ENCODE peak calls at places on chromosomes 16 and 17, in six cellular contexts. W is HepG2, U is H1, S is SK-N-SH, V is GM12878, E is K562. R is an unnamed sample.

GRCh38 chr16:84985079-84986065 is 26.0 kb downstream of the ZDHHC7 start:
- DNase-seq in E (peak; percentile 43), W (no peak), U (no peak), S (no peak), V (no peak), R (no peak)

GRCh38 chr16:56547120-56547948 is 17.5 kb upstream of the MT4 start:
- DNase-seq in W (no peak), E (no peak), V (no peak), S (peak; percentile 20), U (peak; percentile 59), R (no peak)

GRCh38 chr17:20196314-20196713 is 187.2 kb downstream of the SPECC1 start:
- DNase-seq in E (no peak), U (no peak), V (no peak), S (no peak), W (no peak), R (no peak)

GRCh38 chr16:19071811-19072777 is 4.7 kb downstream of the COQ7 start:
- DNase-seq in V (no peak), E (peak; percentile 46), S (peak; percentile 58), U (peak; percentile 85), W (peak; percentile 75), R (peak; percentile 68)

GRCh38 chr16:84616515-84616914 is 1.4 kb downstream of the COTL1 start:
- DNase-seq in W (no peak), U (no peak), S (no peak), E (no peak), V (no peak), R (peak; percentile 32)

GRCh38 chr16:81170824-81171223 is 67.7 kb upstream of the BCO1 start:
- DNase-seq in V (no peak), W (no peak), U (peak; percentile 58), S (no peak), E (no peak), R (no peak)

GRCh38 chr16:25734473-25735100 is 42.8 kb downstream of the HS3ST4 start:
- DNase-seq in W (no peak), V (no peak), E (no peak), S (no peak), U (no peak), R (no peak)

GRCh38 chr16:67249178-67249759 is 490 bp downstream of the SLC9A5 start:
- DNase-seq in U (peak; percentile 62), W (no peak), E (no peak), S (no peak), V (no peak), R (no peak)

GRCh38 chr17:70608193-70608592 is 438.9 kb downstream of the KCNJ2 start:
- DNase-seq in S (no peak), E (no peak), U (no peak), W (no peak), V (no peak), R (no peak)

GRCh38 chr16:85979605-85980004 is 80.6 kb downstream of the IRF8 start:
- DNase-seq in E (peak; percentile 28), U (no peak), W (no peak), V (no peak), S (no peak), R (no peak)

GRCh38 chr16:11050954-11051353 is 106.6 kb downstream of the CLEC16A start:
- DNase-seq in W (no peak), V (no peak), S (no peak), U (no peak), E (no peak), R (no peak)

GRCh38 chr17:77942111-77942988 is 16.2 kb upstream of the TNRC6C start:
- DNase-seq in E (no peak), U (no peak), S (no peak), W (peak; percentile 76), V (no peak), R (no peak)

GRCh38 chr16:68722119-68723024 is 14.7 kb upstream of the CDH1 start:
- DNase-seq in E (no peak), S (no peak), W (no peak), U (no peak), V (no peak), R (no peak)

GRCh38 chr16:31006589-31006988 is 3.8 kb downstream of the STX1B start:
- DNase-seq in W (no peak), U (no peak), E (no peak), V (no peak), S (no peak), R (no peak)

GRCh38 chr17:17713839-17714238 is 32.6 kb downstream of the RAI1 start:
- DNase-seq in W (peak; percentile 61), S (no peak), U (no peak), V (no peak), E (no peak), R (peak; percentile 56)

GRCh38 chr17:73532441-73532901 is 111.8 kb downstream of the SDK2 start:
- DNase-seq in V (no peak), W (no peak), E (no peak), U (no peak), S (peak; percentile 88), R (no peak)

GRCh38 chr16:10619271-10619849 is 39.0 kb upstream of the EMP2 start:
- DNase-seq in V (no peak), U (peak; percentile 70), W (no peak), E (peak; percentile 70), S (peak; percentile 75), R (no peak)

GRCh38 chr16:27781195-27781524 is 231.2 kb downstream of the KATNIP start:
- DNase-seq in S (peak; percentile 58), W (no peak), U (no peak), V (no peak), E (peak; percentile 24), R (no peak)

GRCh38 chr16:56872863-56873391 is 7.9 kb downstream of the SLC12A3 start:
- DNase-seq in S (no peak), W (no peak), V (no peak), U (no peak), E (no peak), R (no peak)

GRCh38 chr16:16083421-16084156 is 134.2 kb downstream of the ABCC1 start:
- DNase-seq in S (no peak), V (no peak), U (no peak), E (peak; percentile 58), W (peak; percentile 61), R (peak; percentile 71)

GRCh38 chr16:15041260-15042011 is 14.4 kb downstream of the NTAN1 start:
- DNase-seq in S (no peak), W (no peak), V (no peak), U (no peak), E (peak; percentile 47), R (no peak)

GRCh38 chr17:49022391-49022941 is 25.3 kb downstream of the IGF2BP1 start:
- DNase-seq in V (no peak), U (peak; percentile 80), S (no peak), W (peak; percentile 76), E (peak; percentile 51), R (no peak)

GRCh38 chr16:19859166-19859565 is 25.5 kb downstream of the GPRC5B start:
- DNase-seq in W (no peak), V (no peak), E (no peak), U (no peak), S (no peak), R (no peak)

GRCh38 chr16:73060216-73060615 is 12.3 kb upstream of the ZFHX3 start:
- DNase-seq in W (no peak), V (no peak), E (no peak), S (peak; percentile 52), U (no peak), R (no peak)

GRCh38 chr17:35423761-35424160 is 8.5 kb downstream of the SLFN12 start:
- DNase-seq in U (no peak), W (no peak), V (no peak), E (no peak), S (no peak), R (no peak)

GRCh38 chr17:18020971-18021370 is 18.0 kb downstream of the ATPAF2 start:
- DNase-seq in U (no peak), W (no peak), E (no peak), V (no peak), S (no peak), R (no peak)

GRCh38 chr17:50696365-50696879 is 11.3 kb downstream of the ANKRD40 start:
- DNase-seq in U (no peak), W (no peak), V (no peak), S (no peak), E (no peak), R (no peak)

GRCh38 chr16:58124601-58124915 is 4.6 kb downstream of the CFAP20 start:
- DNase-seq in U (no peak), E (no peak), W (no peak), V (no peak), S (no peak), R (no peak)

GRCh38 chr16:66115373-66115772 is 251.1 kb upstream of the CDH5 start:
- DNase-seq in U (no peak), S (no peak), V (no peak), E (peak; percentile 16), W (no peak), R (no peak)

GRCh38 chr16:74623214-74623842 is 16.4 kb upstream of the GLG1 start:
- DNase-seq in S (peak; percentile 47), V (no peak), W (peak; percentile 55), U (no peak), E (peak; percentile 39), R (no peak)

GRCh38 chr17:21513012-21513570 is 136.9 kb downstream of the KCNJ12 start:
- DNase-seq in V (no peak), U (peak; percentile 85), W (peak; percentile 64), S (peak; percentile 94), E (peak; percentile 88), R (peak; percentile 68)

GRCh38 chr16:52912565-52913173 is 140.0 kb downstream of the CHD9NB start:
- DNase-seq in V (peak; percentile 11), E (peak; percentile 55), W (peak; percentile 78), U (peak; percentile 82), S (peak; percentile 55), R (peak; percentile 47)

GRCh38 chr16:30557397-30557949 is 701 bp downstream of the ZNF764 start:
- DNase-seq in W (no peak), S (peak; percentile 42), V (no peak), U (no peak), E (peak; percentile 65), R (peak; percentile 17)

DNA sequence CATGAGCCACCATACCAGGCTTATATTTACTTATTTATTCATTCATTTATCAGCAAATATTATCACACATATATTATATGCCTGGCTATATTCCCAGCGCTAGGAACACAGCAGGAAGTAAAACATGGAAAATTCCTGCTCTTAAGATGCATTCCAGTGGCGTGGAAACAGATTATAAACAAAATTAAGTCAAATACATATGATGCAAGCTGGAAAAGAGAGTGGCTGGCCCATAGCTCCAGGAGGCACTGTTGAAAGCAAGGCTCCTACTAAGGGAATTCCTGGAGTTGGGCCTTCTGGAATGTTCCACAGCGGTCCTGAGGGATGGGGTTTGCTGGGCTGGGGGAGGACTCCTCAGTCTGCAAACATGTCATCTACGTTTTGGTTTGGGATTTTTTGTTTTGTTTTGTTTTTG is 18.4 kb downstream of the ADCY9 start:
- DNase-seq in U (no peak), S (no peak), V (no peak), E (no peak), W (no peak), R (no peak)
- TF ChIP-seq GABPA in U (no peak), S (no peak), V (no peak), E (no peak), W (no peak), R (no peak)

GRCh38 chr17:63701477-63702222 is 1.7 kb upstream of the LIMD2 start:
- DNase-seq in E (peak; percentile 29), W (no peak), U (no peak), V (no peak), S (no peak), R (peak; percentile 87)
- TF ChIP-seq GABPA in E (no peak), W (no peak), U (no peak), V (no peak), S (no peak), R (no peak)

GRCh38 chr17:7001562-7001961 is 5.7 kb downstream of the ALOX12 start:
- DNase-seq in V (no peak), U (peak; percentile 89), W (no peak), S (no peak), E (no peak), R (no peak)
- TF ChIP-seq GABPA in V (no peak), U (no peak), W (no peak), S (no peak), E (no peak), R (no peak)

GRCh38 chr16:1496464-1496863 is 3.3 kb downstream of the TELO2 start:
- DNase-seq in S (no peak), V (no peak), U (no peak), W (no peak), E (no peak), R (no peak)
- TF ChIP-seq GABPA in S (no peak), V (no peak), U (no peak), W (no peak), E (no peak), R (no peak)